ENCODE peak calls at places on chromosomes 4 and X, in four cellular contexts. R, S, F and X are unnamed samples.

GRCh38 chr4:45662996-45663395 is 460.9 kb downstream of the GABRG1 start:
- DNase-seq in R (peak; percentile 80), S (no peak), F (peak; percentile 45), X (peak; percentile 73)

GRCh38 chrX:23959781-23960180 is 52.0 kb downstream of the CXorf58 start:
- DNase-seq in R (no peak), S (no peak), F (no peak), X (no peak)

GRCh38 chrX:106585478-106585877 is 26.3 kb upstream of the RADX start:
- DNase-seq in R (no peak), S (no peak), F (no peak), X (no peak)

GRCh38 chr4:1417522-1418390 is 11.5 kb upstream of the NKX1-1 start:
- DNase-seq in R (no peak), S (no peak), F (peak; percentile 20), X (no peak)

GRCh38 chr4:26619784-26620183 is 35.9 kb downstream of the TBC1D19 start:
- DNase-seq in R (peak; percentile 44), S (no peak), F (no peak), X (no peak)

GRCh38 chr4:38565271-38566199 is 98.5 kb upstream of the KLF3 start:
- DNase-seq in R (peak; percentile 84), S (no peak), F (no peak), X (no peak)

GRCh38 chr4:157700898-157701694 is 471.7 kb downstream of the GASK1B start:
- DNase-seq in R (peak; percentile 46), S (peak; percentile 98), F (no peak), X (no peak)

GRCh38 chrX:115958687-115959359 is 211.7 kb upstream of the AGTR2 start:
- DNase-seq in R (no peak), S (no peak), F (no peak), X (no peak)

GRCh38 chr4:175330236-175330635 is 412.1 kb downstream of the ADAM29 start:
- DNase-seq in R (peak; percentile 20), S (no peak), F (no peak), X (no peak)

GRCh38 chrX:24494544-24495113 is 29.5 kb downstream of the PDK3 start:
- DNase-seq in R (peak; percentile 87), S (peak; percentile 87), F (no peak), X (no peak)

GRCh38 chrX:7586126-7586525 is 256.8 kb upstream of the VCX start:
- DNase-seq in R (peak; percentile 8), S (no peak), F (no peak), X (no peak)

GRCh38 chrX:68721546-68721945 is 74.1 kb downstream of the STARD8 start:
- DNase-seq in R (no peak), S (no peak), F (no peak), X (no peak)

GRCh38 chr4:7905461-7905915 is 34.2 kb downstream of the AFAP1 start:
- DNase-seq in R (peak; percentile 74), S (no peak), F (no peak), X (no peak)

GRCh38 chr4:7876096-7876993 is 63.3 kb downstream of the AFAP1 start:
- DNase-seq in R (peak; percentile 80), S (peak; percentile 75), F (no peak), X (no peak)

DNA sequence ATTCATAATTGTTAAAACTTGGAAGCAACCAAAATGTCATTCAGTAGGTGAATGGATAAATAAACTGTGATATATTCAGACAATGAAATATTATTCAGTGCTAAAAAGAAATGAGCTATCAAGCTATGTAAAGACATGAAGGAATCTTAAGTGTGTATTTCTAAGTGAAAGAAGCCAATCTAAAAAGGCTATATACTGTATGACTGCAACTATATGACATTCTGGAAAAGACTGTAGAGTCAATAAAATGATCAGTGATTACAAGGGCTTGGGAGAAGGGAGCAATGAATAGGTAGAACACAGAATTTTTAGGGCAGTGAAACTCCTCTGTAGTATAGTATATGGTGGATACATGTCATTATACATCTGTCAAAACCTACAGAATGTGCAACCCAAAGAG is 139.9 kb downstream of the FRYL start:
- DNase-seq in R (no peak), S (no peak), F (no peak), X (no peak)
- TF ChIP-seq CTCF in R (no peak), S (no peak), F (no peak), X (no peak)

GRCh38 chr4:123619895-123620294 is 223.3 kb downstream of the SPRY1 start:
- DNase-seq in R (no peak), S (no peak), F (no peak), X (no peak)
- TF ChIP-seq CTCF in R (no peak), S (no peak), F (no peak), X (no peak)

GRCh38 chr4:139562067-139562684 is 6.2 kb upstream of the SETD7 start:
- DNase-seq in R (no peak), S (no peak), F (no peak), X (no peak)

GRCh38 chr4:139568206-139568969 is 12.4 kb upstream of the SETD7 start:
- DNase-seq in R (no peak), S (no peak), F (no peak), X (no peak)

GRCh38 chr4:139562839-139563238 is 6.8 kb upstream of the SETD7 start:
- DNase-seq in R (no peak), S (no peak), F (no peak), X (no peak)

GRCh38 chr4:139563515-139563914 is 7.5 kb upstream of the SETD7 start:
- DNase-seq in R (peak; percentile 80), S (no peak), F (no peak), X (no peak)

DNA sequence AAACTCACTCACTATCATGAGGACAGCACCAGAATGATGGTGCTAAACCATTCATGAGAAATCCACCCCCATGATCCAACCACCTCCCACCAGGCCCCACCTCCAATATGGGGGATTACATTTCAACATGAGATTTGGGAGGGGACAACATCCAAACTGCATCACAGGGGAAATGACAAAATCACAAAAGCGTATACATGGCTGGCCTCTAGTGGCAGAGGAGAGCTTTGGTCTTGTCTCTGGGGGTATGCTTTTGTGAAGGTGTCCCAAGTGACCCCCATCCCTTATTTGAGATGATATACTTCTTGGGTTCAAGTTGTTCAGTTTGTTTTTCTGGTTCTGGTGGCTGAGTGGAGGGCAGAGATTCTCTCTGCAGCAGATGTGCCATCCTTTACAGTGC is 8.5 kb upstream of the SETD7 start:
- DNase-seq in R (no peak), S (no peak), F (no peak), X (no peak)
- TF ChIP-seq CTCF in R (no peak), S (peak; percentile 12), F (no peak), X (no peak)

GRCh38 chr4:146511381-146511780 is 10.4 kb downstream of the SLC10A7 start:
- DNase-seq in R (no peak), S (no peak), F (no peak), X (no peak)

GRCh38 chr4:146507607-146508006 is 14.1 kb downstream of the SLC10A7 start:
- DNase-seq in R (no peak), S (no peak), F (no peak), X (no peak)

GRCh38 chr4:146508229-146508939 is 13.4 kb downstream of the SLC10A7 start:
- DNase-seq in R (no peak), S (no peak), F (no peak), X (no peak)

GRCh38 chr4:146513548-146513947 is 8.2 kb downstream of the SLC10A7 start:
- DNase-seq in R (no peak), S (no peak), F (no peak), X (no peak)

DNA sequence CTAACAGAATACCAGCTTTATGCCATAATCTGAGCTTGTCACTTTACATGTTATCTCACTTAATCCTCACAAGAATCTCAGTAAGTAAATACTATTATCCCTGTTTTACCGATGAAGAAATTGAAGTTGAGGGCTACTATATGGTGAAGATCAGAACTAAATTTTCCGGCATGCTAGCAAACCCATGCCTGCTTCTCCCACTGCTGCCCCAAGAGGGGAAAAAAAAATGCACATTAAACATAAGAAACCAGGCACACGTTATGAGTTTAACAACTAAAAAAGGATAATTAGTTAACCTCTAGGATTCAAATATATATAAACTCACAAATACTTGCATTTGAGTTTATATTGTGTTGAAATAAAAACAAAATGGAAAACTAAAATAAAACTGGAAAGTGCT is 10.8 kb downstream of the SLC10A7 start:
- DNase-seq in R (no peak), S (no peak), F (no peak), X (no peak)
- TF ChIP-seq CTCF in R (no peak), S (no peak), F (no peak), X (no peak)